ENCODE peak calls at places on chromosomes 3 and 15, in five cellular contexts. One of them, this sample, is unnamed.

GRCh38 chr15:69067296-69067695 is 52.8 kb downstream of the NOX5 start:
- DNase-seq in PC-9: no peak
- DNase-seq in WERI-Rb-1: no peak
- DNase-seq in lower leg skin: no peak
- DNase-seq in nucleus accumbens: no peak
- DNase-seq in this sample: no peak

GRCh38 chr15:60548101-60548500 is 69.2 kb upstream of the ICE2 start:
- DNase-seq in PC-9: no peak
- DNase-seq in WERI-Rb-1: no peak
- DNase-seq in lower leg skin: no peak
- DNase-seq in nucleus accumbens: no peak
- DNase-seq in this sample: no peak

GRCh38 chr3:69847303-69847702 is 108.0 kb downstream of the MITF start:
- DNase-seq in PC-9: no peak
- DNase-seq in WERI-Rb-1: no peak
- DNase-seq in lower leg skin: no peak
- DNase-seq in nucleus accumbens: no peak
- DNase-seq in this sample: no peak

GRCh38 chr3:46874430-46874829 is 3.1 kb upstream of the PTH1R start:
- DNase-seq in PC-9: no peak
- DNase-seq in WERI-Rb-1: no peak
- DNase-seq in lower leg skin: no peak
- DNase-seq in nucleus accumbens: no peak
- DNase-seq in this sample: no peak

GRCh38 chr15:34610388-34610787 is 26.9 kb upstream of the GOLGA8B start:
- DNase-seq in PC-9: no peak
- DNase-seq in WERI-Rb-1: no peak
- DNase-seq in lower leg skin: no peak
- DNase-seq in nucleus accumbens: no peak
- DNase-seq in this sample: no peak

GRCh38 chr3:107884719-107885460 is 205.9 kb downstream of the CD47 start:
- DNase-seq in PC-9: no peak
- DNase-seq in WERI-Rb-1: no peak
- DNase-seq in lower leg skin: no peak
- DNase-seq in nucleus accumbens: no peak
- DNase-seq in this sample: no peak

GRCh38 chr3:58084788-58085543 is 76.7 kb downstream of the FLNB start:
- DNase-seq in PC-9: peak
- DNase-seq in WERI-Rb-1: no peak
- DNase-seq in lower leg skin: no peak
- DNase-seq in nucleus accumbens: no peak
- DNase-seq in this sample: no peak

GRCh38 chr15:90885432-90886290 is 1.4 kb downstream of the FES start:
- DNase-seq in PC-9: peak
- DNase-seq in WERI-Rb-1: peak
- DNase-seq in lower leg skin: peak
- DNase-seq in nucleus accumbens: peak
- DNase-seq in this sample: peak

GRCh38 chr3:38829404-38829803 is 13.4 kb upstream of the SCN10A start:
- DNase-seq in PC-9: no peak
- DNase-seq in WERI-Rb-1: no peak
- DNase-seq in lower leg skin: no peak
- DNase-seq in nucleus accumbens: no peak
- DNase-seq in this sample: peak